ENCODE peak calls at places on chromosome 5, in five cellular contexts. U is lower leg skin, S is kidney epithelial cell, O is cardiac muscle cell, N is AG04449. A is an unnamed sample.

GRCh38 chr5:66358741-66359140 is 214.6 kb downstream of the SREK1 start:
- DNase-seq in N (no peak), O (no peak), U (no peak), S (no peak), A (no peak)

GRCh38 chr5:161058751-161059150 is 206.7 kb upstream of the ATP10B start:
- DNase-seq in O (no peak), N (no peak), S (peak; percentile 16), U (no peak), A (peak; percentile 25)

GRCh38 chr5:73280821-73281746 is 108.1 kb downstream of the TMEM174 start:
- DNase-seq in O (peak; percentile 23), U (no peak), N (peak; percentile 28), S (peak; percentile 92), A (peak; percentile 46)

GRCh38 chr5:15690611-15691010 is 190.6 kb downstream of the FBXL7 start:
- DNase-seq in U (no peak), N (peak; percentile 38), S (no peak), O (no peak), A (peak; percentile 80)

GRCh38 chr5:143065185-143065584 is 295.0 kb downstream of the ARHGAP26 start:
- DNase-seq in S (no peak), N (no peak), O (no peak), U (no peak), A (peak; percentile 90)

GRCh38 chr5:53607896-53608295 is 47.5 kb downstream of the NDUFS4 start:
- DNase-seq in N (peak; percentile 3), U (no peak), O (no peak), S (no peak), A (peak; percentile 67)

GRCh38 chr5:68456756-68457217 is 241.2 kb downstream of the PIK3R1 start:
- DNase-seq in O (no peak), S (peak; percentile 82), N (no peak), U (no peak), A (peak; percentile 49)

GRCh38 chr5:135345945-135346731 is 52.9 kb downstream of the MACROH2A1 start:
- DNase-seq in S (no peak), U (peak; percentile 0), O (no peak), N (no peak), A (no peak)

GRCh38 chr5:68285857-68286611 is 70.5 kb downstream of the PIK3R1 start:
- DNase-seq in O (peak; percentile 57), S (no peak), U (no peak), N (no peak), A (peak; percentile 70)

GRCh38 chr5:124401247-124402143 is 344.9 kb downstream of the ZNF608 start:
- DNase-seq in N (no peak), S (no peak), U (no peak), O (peak; percentile 69), A (no peak)

GRCh38 chr5:159775890-159776289 is 140.4 kb upstream of the ADRA1B start:
- DNase-seq in N (no peak), U (no peak), O (no peak), S (no peak), A (no peak)

GRCh38 chr5:140287776-140288521 is 15.0 kb downstream of the PFDN1 start:
- DNase-seq in U (no peak), O (no peak), N (no peak), S (no peak), A (no peak)

GRCh38 chr5:59810041-59810440 is 83.5 kb downstream of the PDE4D start:
- DNase-seq in N (no peak), S (no peak), O (peak; percentile 70), U (peak; percentile 94), A (peak; percentile 69)

GRCh38 chr5:166845044-166845443 is 1446.4 kb upstream of the WWC1 start:
- DNase-seq in U (no peak), S (no peak), O (peak; percentile 73), N (no peak), A (no peak)

GRCh38 chr5:176541338-176542134 is 4.3 kb upstream of the RNF44 start:
- DNase-seq in S (no peak), N (no peak), U (peak; percentile 93), O (peak; percentile 73), A (no peak)

GRCh38 chr5:1029270-1029944 is 20.8 kb downstream of the NKD2 start:
- DNase-seq in U (peak; percentile 70), O (no peak), N (no peak), S (no peak), A (no peak)

DNA sequence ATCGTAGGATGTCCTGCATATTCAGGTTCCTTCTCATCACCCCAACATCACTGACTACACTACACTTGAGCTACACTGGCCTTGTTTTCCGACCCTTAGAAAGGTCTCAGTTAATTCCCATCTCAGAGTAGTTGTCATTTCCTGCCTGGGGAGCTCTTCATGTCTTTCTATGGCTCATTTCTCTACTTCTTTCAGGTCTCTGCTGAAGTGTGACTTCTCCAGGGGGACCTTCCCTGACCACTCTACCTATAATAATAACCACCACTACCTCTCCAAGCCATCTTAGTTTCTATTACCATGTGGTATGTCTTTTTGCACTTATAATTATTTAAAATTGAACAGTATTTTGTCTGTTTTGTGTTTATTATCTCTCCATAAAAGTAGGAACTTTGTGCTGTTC is 113.2 kb downstream of the STARD4 start:
- DNase-seq in N (no peak), S (no peak), O (no peak), U (no peak), A (no peak)
- H3K4me3 ChIP-seq in N (no peak overlapping the region), S (no peak overlapping the region), O (no peak overlapping the region), U (no peak overlapping the region), A (no peak overlapping the region)

GRCh38 chr5:148794275-148794674 is 32.1 kb upstream of the ADRB2 start:
- DNase-seq in S (no peak), N (no peak), O (no peak), U (no peak), A (peak; percentile 78)
- H3K4me3 ChIP-seq in S (no peak overlapping the region), N (no peak overlapping the region), O (no peak overlapping the region), U (no peak overlapping the region), A (no peak overlapping the region)

GRCh38 chr5:180785151-180785781 is 17.3 kb downstream of the MGAT1 start:
- DNase-seq in S (no peak), U (no peak), O (no peak), N (no peak), A (peak; percentile 82)
- H3K4me3 ChIP-seq in S (no peak overlapping the region), U (no peak overlapping the region), O (no peak overlapping the region), N (peak overlapping the region; percentile 29), A (peak overlapping the region; percentile 43)

DNA sequence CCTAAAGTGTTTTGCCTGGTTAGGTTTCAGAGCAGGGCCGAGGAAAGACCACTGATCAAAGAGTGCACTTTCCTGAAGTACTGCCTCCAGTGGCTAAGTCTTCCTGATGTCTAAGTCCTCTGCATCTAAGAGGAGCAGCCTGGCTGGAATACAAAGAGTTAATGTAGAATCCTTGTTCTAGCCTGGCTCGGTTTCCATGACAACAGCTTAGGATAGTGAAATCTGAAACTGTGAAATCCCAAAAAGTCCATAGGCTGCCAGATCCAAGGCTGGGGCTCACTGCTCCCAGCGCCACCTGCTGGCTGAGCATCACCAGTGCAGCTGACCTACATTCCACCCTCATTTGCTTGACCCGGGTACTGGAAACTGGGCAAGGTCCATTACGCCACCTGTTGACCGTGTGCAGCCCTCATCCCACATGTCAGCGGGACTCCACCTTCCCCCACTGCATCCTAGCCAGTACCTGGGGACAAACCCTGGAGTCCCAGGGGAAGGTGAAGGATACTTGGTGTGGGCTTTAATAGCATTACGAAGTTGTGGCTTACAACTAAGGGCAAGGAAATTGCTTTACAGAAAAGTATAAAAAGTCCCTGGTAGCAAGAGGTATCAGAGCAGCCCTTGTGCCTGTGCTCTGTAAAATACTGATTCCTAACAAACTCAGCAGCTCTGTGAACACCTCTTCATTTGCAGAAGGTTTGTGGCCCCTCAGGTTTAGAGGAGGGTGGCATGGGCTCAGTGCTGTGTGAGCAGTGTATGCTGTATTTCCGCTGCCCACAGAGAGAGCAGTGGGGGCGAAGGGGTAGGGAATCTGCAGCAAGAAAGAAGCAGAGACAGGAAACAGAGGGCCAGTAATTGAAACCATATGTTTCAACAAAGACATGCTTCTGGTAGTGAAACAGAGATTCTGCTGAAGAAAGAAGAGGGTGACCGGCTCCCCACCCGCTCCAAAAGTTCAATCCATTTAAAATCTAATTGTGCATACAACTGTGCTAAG is 36.0 kb downstream of the PCDHGC5 start:
- DNase-seq in O (peak; percentile 88), S (peak; percentile 81), N (peak; percentile 76), U (peak; percentile 96), A (peak; percentile 96)
- H3K4me3 ChIP-seq in O (no peak overlapping the region), S (no peak overlapping the region), N (peak overlapping the region; percentile 29), U (no peak overlapping the region), A (peak overlapping the region; percentile 20)

GRCh38 chr5:125408582-125409069 is 662.2 kb upstream of the ZNF608 start:
- DNase-seq in U (no peak), O (no peak), N (peak; percentile 56), S (peak; percentile 96), A (peak; percentile 82)

GRCh38 chr5:125410501-125411162 is 664.2 kb upstream of the ZNF608 start:
- DNase-seq in S (no peak), O (no peak), U (no peak), N (no peak), A (peak; percentile 52)

GRCh38 chr5:125411163-125412050 is 665.0 kb upstream of the ZNF608 start:
- DNase-seq in S (no peak), U (no peak), N (no peak), O (peak; percentile 61), A (no peak)

GRCh38 chr5:125409101-125409495 is 662.7 kb upstream of the ZNF608 start:
- DNase-seq in S (no peak), U (no peak), N (no peak), O (no peak), A (peak; percentile 21)

DNA sequence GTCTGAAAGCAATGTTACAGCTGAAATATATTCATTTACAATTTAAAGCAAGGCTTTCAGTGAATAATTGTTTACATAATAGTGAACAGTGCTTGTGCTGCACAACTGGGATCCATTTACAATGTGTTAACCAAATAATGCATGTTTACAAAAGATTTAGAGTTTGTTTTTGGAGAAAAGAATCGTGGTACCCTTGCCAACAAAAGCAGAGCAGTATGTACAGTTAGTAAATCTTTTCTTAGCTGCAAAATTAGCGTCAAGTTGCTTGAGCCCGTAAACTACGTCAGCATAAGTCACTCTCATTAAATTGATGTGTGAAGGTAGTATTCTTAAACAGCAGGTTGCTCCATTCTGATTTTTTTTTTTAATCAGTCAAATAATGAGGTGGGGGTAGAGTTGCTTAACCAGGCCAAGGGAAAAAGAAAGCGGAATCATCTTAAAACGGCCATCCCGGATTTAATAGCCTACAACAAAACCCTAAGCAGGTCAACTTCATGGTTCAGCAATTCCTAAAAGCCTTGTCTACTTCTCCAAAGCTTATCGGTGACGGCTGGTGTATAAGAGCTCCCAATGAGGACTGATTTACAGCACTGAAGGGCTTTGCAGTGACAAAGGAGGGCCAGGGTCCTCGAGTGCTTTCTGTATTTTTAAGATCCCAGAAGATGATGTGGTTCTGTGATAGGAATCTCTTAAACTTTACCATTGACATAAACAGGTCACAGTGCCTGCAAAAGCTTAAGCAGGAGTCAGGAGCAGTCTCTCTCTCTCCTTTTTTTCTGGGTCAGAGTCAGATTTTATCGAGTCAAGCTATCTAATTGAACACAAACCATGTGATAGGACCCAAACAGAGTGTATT is 663.3 kb upstream of the ZNF608 start:
- DNase-seq in U (no peak), S (no peak), N (no peak), O (peak; percentile 57), A (no peak)
- H3K4me3 ChIP-seq in U (no peak overlapping the region), S (no peak overlapping the region), N (no peak overlapping the region), O (no peak overlapping the region), A (no peak overlapping the region)

GRCh38 chr5:2756764-2757163 is 5.3 kb upstream of the IRX2 start:
- DNase-seq in N (no peak), O (peak; percentile 52), S (no peak), U (no peak), A (peak; percentile 36)
- H3K4me3 ChIP-seq in N (peak overlapping the region; percentile 62), O (peak overlapping the region; percentile 53), S (peak overlapping the region; percentile 31), U (peak overlapping the region; percentile 58), A (peak overlapping the region; percentile 73)

A was measured in AG10803.